ENCODE peak calls at places on chromosomes 1 and 21, in five cellular contexts. M is HCT116, K is uterus, A is stomach, F is heart left ventricle. D is an unnamed sample. For H3K4me1, the result is how much of the 10 kb centered on the place peaks cover.

GRCh38 chr1:199082778-199083389 is 444.0 kb downstream of the PTPRC start:
- DNase-seq in M (no peak), K (no peak), A (no peak), F (no peak), D (no peak)

GRCh38 chr1:205205055-205205454 is 6.4 kb downstream of the DSTYK start:
- DNase-seq in M (no peak), K (no peak), A (no peak), F (no peak), D (no peak)

GRCh38 chr1:59142663-59143487 is 154.0 kb upstream of the FGGY start:
- DNase-seq in M (peak), K (no peak), A (no peak), F (no peak), D (no peak)

GRCh38 chr1:228249508-228250305 is 41.9 kb downstream of the OBSCN start:
- DNase-seq in M (no peak), K (no peak), A (no peak), F (no peak), D (no peak)

GRCh38 chr1:50774759-50775351 is 185.2 kb downstream of the FAF1 start:
- DNase-seq in M (peak), K (no peak), A (no peak), F (no peak), D (no peak)

GRCh38 chr1:104905322-104905721 is 1155.6 kb downstream of the AMY1C start:
- DNase-seq in M (no peak), K (no peak), A (no peak), F (no peak), D (no peak)

GRCh38 chr1:226708342-226708780 is 30.7 kb downstream of the ITPKB start:
- DNase-seq in M (no peak), K (peak), A (no peak), F (no peak), D (no peak)

GRCh38 chr1:28035420-28035819 is 53.0 kb downstream of the EYA3 start:
- DNase-seq in M (no peak), K (no peak), A (no peak), F (no peak), D (no peak)

GRCh38 chr1:185880779-185881333 is 146.7 kb downstream of the HMCN1 start:
- DNase-seq in M (no peak), K (no peak), A (no peak), F (no peak), D (no peak)

GRCh38 chr1:18285533-18285924 is 177.9 kb downstream of the IGSF21 start:
- DNase-seq in M (no peak), K (no peak), A (no peak), F (no peak), D (no peak)

GRCh38 chr1:177723533-177723932 is 246.3 kb downstream of the SEC16B start:
- DNase-seq in M (no peak), K (no peak), A (no peak), F (no peak), D (no peak)

GRCh38 chr1:5849550-5849949 is 142.7 kb downstream of the NPHP4 start:
- DNase-seq in M (no peak), K (no peak), A (no peak), F (no peak), D (no peak)

GRCh38 chr1:168803696-168804510 is 74.9 kb upstream of the DPT start:
- DNase-seq in M (no peak), K (no peak), A (no peak), F (no peak), D (no peak)

GRCh38 chr1:29134695-29135028 is 11.0 kb upstream of the TMEM200B start:
- DNase-seq in M (no peak), K (no peak), A (no peak), F (no peak), D (no peak)

GRCh38 chr1:212290608-212291007 is 5.4 kb downstream of the PPP2R5A start:
- DNase-seq in M (no peak), K (no peak), A (no peak), F (no peak), D (no peak)

GRCh38 chr1:207995576-207995975 is 84.7 kb upstream of the CD34 start:
- DNase-seq in M (no peak), K (no peak), A (no peak), F (peak), D (no peak)

GRCh38 chr1:91148641-91149069 is 126.8 kb upstream of the ZNF644 start:
- DNase-seq in M (no peak), K (no peak), A (no peak), F (no peak), D (no peak)
- TF ChIP-seq POLR2A in M (no peak), K (no peak), A (no peak), F (no peak), D (no peak)

GRCh38 chr1:19413999-19414398 is 71.3 kb downstream of the CAPZB start:
- DNase-seq in M (no peak), K (no peak), A (no peak), F (no peak), D (no peak)

GRCh38 chr1:19416145-19416544 is 69.2 kb downstream of the CAPZB start:
- DNase-seq in M (no peak), K (no peak), A (no peak), F (no peak), D (no peak)

GRCh38 chr1:19418503-19418971 is 66.8 kb downstream of the CAPZB start:
- DNase-seq in M (no peak), K (no peak), A (no peak), F (no peak), D (no peak)

GRCh38 chr1:19414490-19414889 is 70.8 kb downstream of the CAPZB start:
- DNase-seq in M (no peak), K (no peak), A (no peak), F (no peak), D (no peak)

GRCh38 chr1:19416919-19417441 is 68.4 kb downstream of the CAPZB start:
- DNase-seq in M (no peak), K (no peak), A (no peak), F (no peak), D (no peak)
- H3K4me1 ChIP-seq in M (under half), K (under half), A (half or more), F (under half), D (under half)

DNA sequence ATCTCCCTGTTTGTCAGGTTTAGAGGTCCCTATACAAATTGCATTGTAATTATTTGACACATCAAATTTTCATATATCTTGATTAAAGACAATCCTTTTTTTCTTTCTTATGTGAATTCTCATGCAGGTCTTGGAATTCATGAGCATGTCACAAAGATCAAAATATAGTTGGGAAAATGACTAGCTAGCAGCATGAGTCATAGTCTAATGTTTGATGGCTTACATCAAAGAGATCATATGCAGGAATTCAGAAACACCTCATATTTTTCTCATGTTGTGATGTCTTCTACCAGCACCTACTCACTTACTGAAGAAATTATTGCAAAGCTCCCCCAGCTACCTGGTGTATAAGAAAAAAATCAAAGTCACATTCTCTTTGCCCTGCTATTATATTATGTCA is 139.7 kb downstream of the DSCAM start:
- DNase-seq in M (no peak), K (no peak), A (no peak), F (no peak), D (no peak)
- H3K27ac ChIP-seq in M (no peak), K (no peak), A (no peak), F (no peak), D (no peak)

DNA sequence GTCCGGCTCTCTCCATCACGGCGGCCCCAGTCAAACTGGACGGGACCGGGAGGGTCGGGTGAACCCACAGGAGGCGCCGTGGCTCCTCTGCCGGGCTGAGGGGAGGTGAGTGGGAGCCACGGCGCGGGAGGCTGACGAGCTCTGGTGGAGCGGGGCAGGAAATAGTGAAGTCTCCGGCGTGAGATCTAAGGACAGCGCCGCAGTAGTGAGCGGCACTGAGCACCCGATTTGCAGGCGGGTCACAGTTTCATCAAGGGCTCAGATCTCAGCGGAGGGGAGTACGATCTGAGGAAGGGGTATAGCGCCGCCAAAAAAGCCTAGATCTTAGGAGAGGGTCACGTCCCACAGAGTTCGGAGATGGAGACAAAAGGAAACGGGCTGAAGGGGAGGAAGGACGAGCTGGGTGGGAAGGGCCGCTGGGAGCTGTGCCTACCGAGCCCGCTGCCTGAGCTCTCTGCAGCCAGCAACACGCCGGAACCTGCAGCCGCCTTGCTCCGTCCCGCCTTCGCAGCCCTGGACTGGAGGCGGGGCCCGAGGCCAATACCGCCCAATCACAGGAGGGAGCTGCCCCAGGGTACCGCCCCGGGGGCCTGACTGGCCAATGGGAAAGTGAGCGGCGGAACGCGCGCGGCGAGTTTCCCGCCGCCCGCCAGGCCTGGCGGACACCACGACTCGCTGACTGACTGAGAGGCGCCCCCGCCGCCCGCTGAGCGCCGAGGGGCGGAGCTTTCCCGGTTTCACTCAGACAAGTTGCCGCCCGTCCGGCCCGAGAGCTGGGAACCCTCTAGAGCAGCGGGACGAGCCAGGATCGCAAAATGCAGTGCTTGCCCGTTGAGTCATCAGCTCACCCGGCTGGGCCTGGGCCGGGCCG is 1.9 kb downstream of the SFN start:
- DNase-seq in M (peak), K (peak), A (peak), F (peak), D (peak)
- TF ChIP-seq POLR2A in M (peak), K (peak), A (no peak), F (peak), D (peak)

GRCh38 chr1:41540886-41541591 is 56.6 kb upstream of the EDN2 start:
- DNase-seq in M (no peak), K (peak), A (peak), F (no peak), D (peak)
- H3K4me1 ChIP-seq in M (under half), K (under half), A (under half), F (under half), D (under half)

GRCh38 chr1:54275349-54275748 is 75.4 kb downstream of the MRPL37 start:
- DNase-seq in M (no peak), K (peak), A (peak), F (peak), D (no peak)
- H3K27ac ChIP-seq in M (no peak), K (peak), A (peak), F (peak), D (peak)

DNA sequence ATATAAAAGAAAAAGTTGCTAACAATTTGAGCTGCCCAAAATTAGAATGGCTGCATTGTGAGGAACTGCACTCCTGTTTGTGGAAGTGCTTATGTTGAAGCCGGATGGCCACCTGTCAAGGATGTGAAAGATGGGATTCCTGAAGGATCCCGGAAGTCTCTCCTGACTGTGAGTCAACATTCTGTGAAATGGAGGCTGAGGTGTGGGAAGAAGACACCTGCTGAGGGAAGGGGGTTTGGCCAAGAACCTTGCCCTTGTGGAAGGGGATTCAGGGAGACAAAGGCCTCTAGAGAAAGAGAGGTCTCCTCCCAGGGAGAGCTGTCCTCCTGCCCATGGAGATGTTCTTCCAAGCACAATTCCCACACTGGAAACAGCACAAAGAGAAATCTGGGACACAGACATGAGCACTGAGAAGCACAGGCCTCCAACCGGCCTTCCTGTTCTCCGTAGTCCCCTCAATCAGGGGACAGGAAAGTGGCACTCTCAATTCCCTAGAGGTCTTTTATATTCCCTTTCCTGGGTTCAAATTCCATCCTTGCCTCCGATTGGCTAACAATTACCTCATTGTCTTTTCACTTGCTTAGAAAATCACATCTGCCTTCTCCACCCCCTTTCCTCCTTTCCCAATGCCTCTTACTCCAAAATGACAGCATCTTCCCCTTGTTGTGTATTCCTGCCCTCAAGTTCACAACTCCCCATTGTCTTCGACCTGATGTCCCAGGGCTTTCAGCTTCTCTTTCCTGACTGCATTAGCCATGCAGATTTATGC is 70.6 kb downstream of the CD2 start:
- DNase-seq in M (no peak), K (no peak), A (no peak), F (no peak), D (no peak)
- TF ChIP-seq POLR2A in M (no peak), K (no peak), A (no peak), F (no peak), D (no peak)

DNA sequence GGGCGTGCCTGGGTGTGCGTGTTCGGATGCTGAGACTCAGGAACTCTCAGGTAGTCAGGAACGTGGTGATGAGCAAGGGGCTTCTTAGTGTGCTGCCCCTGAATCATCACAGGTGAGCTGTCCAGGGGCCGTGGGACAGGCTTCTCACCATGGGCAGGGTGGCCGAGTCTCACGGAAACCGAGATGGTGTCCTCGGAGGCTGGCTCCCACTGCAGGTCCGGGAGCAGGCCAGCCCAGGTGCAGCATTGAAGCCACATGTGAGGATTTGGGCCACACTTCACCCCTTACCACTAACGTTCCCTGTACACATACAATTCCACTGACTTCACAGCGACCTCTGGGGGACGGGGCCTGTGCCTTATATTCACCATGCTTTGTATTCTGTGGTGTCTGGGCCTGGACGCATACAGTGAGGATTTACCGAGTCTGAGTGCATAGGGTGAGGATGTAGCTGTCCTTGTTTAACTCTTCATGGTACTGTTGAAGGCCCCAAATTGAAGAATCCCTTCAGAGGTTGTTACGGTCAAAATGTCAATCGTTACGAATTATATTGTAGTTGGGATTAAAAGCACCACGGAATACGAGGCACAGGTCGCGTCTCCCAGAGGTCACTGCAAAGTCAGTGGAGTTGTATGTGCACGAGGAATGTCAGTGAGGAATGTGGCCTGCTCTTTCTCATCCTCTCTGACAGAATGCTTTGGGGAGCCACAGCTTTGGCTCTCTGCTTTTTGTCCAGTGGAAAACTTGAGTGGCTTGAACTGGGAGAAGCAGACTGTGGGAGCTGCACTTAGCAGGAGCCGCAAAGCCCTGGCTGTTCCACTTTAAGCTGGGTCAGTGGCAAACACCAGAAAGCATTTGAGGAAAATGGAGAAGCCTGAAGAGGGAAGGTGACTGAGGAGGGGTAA is 95.3 kb downstream of the MTR start:
- DNase-seq in M (no peak), K (peak), A (no peak), F (peak), D (no peak)
- H3K4me1 ChIP-seq in M (under half), K (under half), A (under half), F (under half), D (under half)